ENCODE peak calls at places on chromosomes 4 and X, in five cellular contexts. W, B, F, O and D are unnamed samples.

GRCh38 chr4:170386974-170387373 is 297.2 kb upstream of the AADAT start:
- DNase-seq in F (no peak), B (peak; percentile 46), W (no peak), O (no peak), D (no peak)

GRCh38 chrX:125198546-125198945 is 121.1 kb upstream of the TEX13C start:
- DNase-seq in W (no peak), F (no peak), O (no peak), B (no peak), D (no peak)

GRCh38 chr4:183099537-183100297 is 660 bp downstream of the WWC2 start:
- DNase-seq in B (no peak), O (peak; percentile 73), W (peak; percentile 39), F (peak; percentile 90), D (peak; percentile 46)

GRCh38 chr4:5839751-5840674 is 52.9 kb downstream of the CRMP1 start:
- DNase-seq in W (no peak), B (no peak), O (no peak), F (no peak), D (no peak)

GRCh38 chrX:104750146-104750699 is 184.2 kb downstream of the IL1RAPL2 start:
- DNase-seq in O (no peak), W (no peak), F (no peak), B (no peak), D (no peak)

GRCh38 chrX:20265726-20266681 is 705 bp downstream of the RPS6KA3 start:
- DNase-seq in B (peak; percentile 12), O (peak; percentile 26), W (peak; percentile 22), F (peak; percentile 20), D (no peak)

GRCh38 chr4:118171381-118171780 is 137.1 kb downstream of the NDST3 start:
- DNase-seq in B (peak; percentile 20), W (peak; percentile 12), F (no peak), O (no peak), D (no peak)

GRCh38 chr4:174669278-174669677 is 147.0 kb upstream of the HPGD start:
- DNase-seq in F (no peak), W (peak; percentile 81), B (peak; percentile 50), O (no peak), D (no peak)

GRCh38 chr4:72631296-72631695 is 62.3 kb upstream of the ADAMTS3 start:
- DNase-seq in B (peak; percentile 49), W (peak; percentile 63), F (no peak), O (no peak), D (no peak)

GRCh38 chrX:150848914-150849365 is 49.5 kb downstream of the CD99L2 start:
- DNase-seq in F (no peak), O (no peak), B (no peak), W (no peak), D (no peak)

GRCh38 chr4:183142566-183143545 is 43.8 kb downstream of the WWC2 start:
- DNase-seq in W (peak; percentile 49), O (no peak), F (peak; percentile 37), B (peak; percentile 47), D (no peak)

GRCh38 chr4:133588306-133588705 is 439.2 kb downstream of the PCDH10 start:
- DNase-seq in B (no peak), O (no peak), W (no peak), F (no peak), D (no peak)

GRCh38 chr4:6568689-6569332 is 6.2 kb upstream of the MAN2B2 start:
- DNase-seq in W (peak; percentile 78), F (peak; percentile 63), B (peak; percentile 79), O (no peak), D (no peak)

GRCh38 chrX:150913511-150913910 is 15.0 kb upstream of the CD99L2 start:
- DNase-seq in B (peak; percentile 41), O (no peak), W (peak; percentile 25), F (no peak), D (no peak)

GRCh38 chr4:185599844-185600243 is 64.5 kb upstream of the PDLIM3 start:
- DNase-seq in W (no peak), B (no peak), O (no peak), F (no peak), D (no peak)

GRCh38 chrX:48648299-48648698 is 35.3 kb upstream of the WAS start:
- DNase-seq in W (peak; percentile 62), O (peak; percentile 62), B (peak; percentile 45), F (peak; percentile 37), D (no peak)

GRCh38 chr4:152434011-152434410 is 101.9 kb downstream of the FBXW7 start:
- DNase-seq in W (no peak), O (no peak), B (no peak), F (no peak), D (no peak)

GRCh38 chrX:37509349-37509748 is 62.1 kb upstream of the LANCL3 start:
- DNase-seq in F (peak; percentile 16), W (no peak), O (no peak), B (no peak), D (no peak)

GRCh38 chr4:7429601-7430078 is 5.1 kb downstream of the PSAPL1 start:
- DNase-seq in W (no peak), F (no peak), O (peak; percentile 22), B (no peak), D (no peak)

GRCh38 chr4:40196724-40197281 is at the start of gene RHOH:
- DNase-seq in O (no peak), B (no peak), W (no peak), F (peak; percentile 60), D (no peak)

GRCh38 chrX:138945219-138945618 is 233.7 kb upstream of the FGF13 start:
- DNase-seq in W (no peak), B (no peak), O (no peak), F (peak; percentile 7), D (no peak)

GRCh38 chr4:142698541-142698940 is 147.6 kb downstream of the INPP4B start:
- DNase-seq in F (peak; percentile 2), B (no peak), O (no peak), W (no peak), D (no peak)

GRCh38 chr4:1205641-1206298 is 33.4 kb upstream of the SPON2 start:
- DNase-seq in W (no peak), F (no peak), B (no peak), O (peak; percentile 23), D (no peak)

GRCh38 chrX:102516314-102516936 is at the start of gene TMSB15A:
- DNase-seq in B (peak; percentile 28), F (peak; percentile 80), O (peak; percentile 87), W (peak; percentile 21), D (peak; percentile 58)

GRCh38 chr4:15244354-15244753 is 183.5 kb upstream of the C1QTNF7 start:
- DNase-seq in W (no peak), O (no peak), B (peak; percentile 61), F (peak; percentile 47), D (no peak)

GRCh38 chr4:188872809-188873208 is 733.6 kb downstream of the TRIML1 start:
- DNase-seq in B (no peak), O (no peak), W (no peak), F (no peak), D (no peak)

GRCh38 chr4:105547769-105548168 is 4.7 kb upstream of the ARHGEF38 start:
- DNase-seq in B (no peak), O (no peak), F (no peak), W (no peak), D (no peak)

GRCh38 chrX:96889726-96890125 is 6.0 kb downstream of the RPA4 start:
- DNase-seq in F (peak; percentile 75), B (no peak), O (no peak), W (peak; percentile 28), D (no peak)

DNA sequence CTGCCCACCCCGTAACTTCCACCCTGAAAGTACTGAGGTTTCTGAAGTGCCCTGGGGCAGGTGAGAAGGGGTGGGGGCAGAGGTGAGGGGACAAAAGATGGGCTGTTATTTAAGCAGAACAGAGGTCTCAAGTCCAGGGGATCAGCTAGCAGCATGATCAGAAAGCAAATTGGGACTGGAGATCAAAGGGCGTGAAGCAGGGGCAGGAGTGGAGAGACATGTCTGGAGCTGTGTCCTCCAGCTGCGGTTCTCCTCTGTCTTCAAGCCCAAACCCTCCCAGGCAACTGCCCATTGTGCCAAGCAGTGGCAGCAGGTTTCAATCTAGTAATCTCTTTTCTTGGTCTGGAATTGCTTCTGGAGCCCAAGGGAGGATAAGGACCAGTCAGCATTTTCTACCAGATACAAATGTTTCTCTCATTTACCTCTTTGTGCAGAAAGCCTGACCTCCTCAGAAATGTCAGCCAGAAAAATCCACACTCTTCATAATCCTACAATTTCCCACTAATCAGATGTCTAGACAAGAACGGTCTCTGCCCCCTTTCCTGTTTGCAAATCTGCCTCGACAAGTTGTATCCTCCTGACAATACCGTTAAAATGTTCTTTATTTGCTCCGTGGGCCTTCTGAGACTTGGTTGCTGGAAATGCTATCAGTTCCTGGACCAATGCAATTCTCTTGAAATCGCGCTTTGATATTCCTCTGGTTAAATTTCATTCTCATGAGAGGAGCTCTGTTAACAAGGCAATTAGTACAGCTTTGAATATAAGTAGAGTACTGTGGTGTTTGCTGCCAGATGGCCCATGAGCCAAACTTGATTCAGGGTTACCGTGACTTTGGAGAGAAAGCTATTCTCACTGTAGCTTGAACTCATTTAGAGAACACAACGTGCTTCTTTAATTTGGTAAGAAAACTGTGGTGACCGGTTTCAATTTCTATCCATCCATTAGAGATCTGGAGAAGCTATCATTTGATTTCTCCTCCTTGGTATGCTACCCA is 23.1 kb upstream of the RASL11B start:
- DNase-seq in O (no peak), W (no peak), B (no peak), F (peak; percentile 44), D (no peak)
- H2BK5ac ChIP-seq in O (no peak overlapping the region), W (no peak overlapping the region), B (no peak overlapping the region), F (peak overlapping the region; percentile 15), D (no peak overlapping the region)

GRCh38 chrX:119605739-119606507 is at the start of gene NKRF:
- DNase-seq in B (peak; percentile 90), O (peak; percentile 87), F (peak; percentile 93), W (peak; percentile 90), D (peak; percentile 75)
- H2BK120ac ChIP-seq in B (no peak within 1 kb of the TSS), O (no peak within 1 kb of the TSS), F (no peak within 1 kb of the TSS), W (no peak within 1 kb of the TSS), D (no peak within 1 kb of the TSS)

DNA sequence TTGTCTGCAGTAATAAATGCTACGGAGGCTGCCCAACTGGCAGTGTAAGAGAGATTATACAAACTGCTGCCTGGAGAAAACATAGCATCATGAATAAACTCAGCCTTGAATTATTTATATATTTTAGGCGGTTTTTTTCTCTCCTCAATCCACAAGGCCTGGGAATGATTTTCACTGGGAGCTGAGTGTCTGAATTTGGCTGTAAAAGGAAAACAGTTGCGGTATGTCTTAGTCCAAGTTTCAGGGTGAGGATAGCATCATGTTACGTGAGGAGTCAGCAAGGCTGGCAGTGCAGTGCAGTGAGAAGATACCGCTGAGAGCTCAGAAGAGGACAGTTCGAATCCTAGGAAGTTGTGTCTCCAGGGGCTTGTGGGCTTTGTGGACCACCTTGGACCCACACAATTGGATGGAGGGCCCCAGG is 291.5 kb upstream of the BOD1L1 start:
- DNase-seq in O (no peak), B (peak; percentile 94), W (peak; percentile 74), F (no peak), D (no peak)
- H2AK5ac ChIP-seq in O (no peak overlapping the region), B (peak overlapping the region; percentile 5), W (peak overlapping the region; percentile 90), F (no peak overlapping the region), D (no peak overlapping the region)

DNA sequence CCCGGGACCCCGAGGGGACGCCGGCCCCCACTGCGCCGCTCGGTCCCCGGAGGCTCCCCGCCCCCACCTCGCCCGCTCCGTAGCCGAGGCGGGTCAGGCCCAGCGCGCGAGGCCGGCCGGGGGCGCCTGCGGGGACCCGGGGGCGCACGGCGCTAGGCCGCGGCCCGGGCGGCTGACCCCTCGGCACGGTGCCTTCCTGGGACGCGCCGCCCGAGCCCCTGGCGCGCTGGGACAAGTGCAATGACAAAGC is 1.2 kb downstream of the IRF2 start:
- DNase-seq in B (no peak), W (no peak), F (no peak), O (no peak), D (no peak)
- H2BK5ac ChIP-seq in B (peak overlapping the region; percentile 84), W (peak overlapping the region; percentile 83), F (no peak overlapping the region), O (no peak overlapping the region), D (peak overlapping the region; percentile 48)